ENCODE peak calls at places on chromosome 1, in ten cellular contexts. Z is mucosa of descending colon; E is choroid plexus epithelial cell; K is stimulated activated CD8-positive, alpha-beta memory T cell treated with anti-CD3 and anti-CD28 coated beads, Interleukin-15, amount 100 ng/mL, for 24 hours; J is T-cell; C is lower leg skin; M is GM12864; H is KBM-7; I is EL; X is NCI-H1105. P is an unnamed sample.

GRCh38 chr1:31669433-31669785 is 24.7 kb upstream of the PEF1 start:
- DNase-seq in Z (no peak), E (no peak), K (no peak), J (no peak), C (no peak), M (no peak), H (no peak), I (no peak), X (no peak), P (no peak)

GRCh38 chr1:172823534-172823933 is 164.6 kb downstream of the FASLG start:
- DNase-seq in Z (no peak), E (no peak), K (no peak), J (no peak), C (no peak), M (no peak), H (no peak), I (peak), X (no peak), P (peak)

GRCh38 chr1:48829446-48829845 is 52.8 kb upstream of the BEND5 start:
- DNase-seq in Z (no peak), E (no peak), K (no peak), J (no peak), C (no peak), M (no peak), H (no peak), I (no peak), X (no peak), P (no peak)

GRCh38 chr1:229027622-229028182 is 243.2 kb upstream of the RAB4A start:
- DNase-seq in Z (no peak), E (peak), K (no peak), J (no peak), C (peak), M (no peak), H (peak), I (peak), X (no peak), P (no peak)

GRCh38 chr1:206012086-206012859 is 9.1 kb upstream of the RAB7B start:
- DNase-seq in Z (peak), E (no peak), K (no peak), J (no peak), C (peak), M (peak), H (peak), I (no peak), X (no peak), P (peak)

GRCh38 chr1:218817747-218818146 is 355.9 kb upstream of the LYPLAL1 start:
- DNase-seq in Z (no peak), E (peak), K (no peak), J (no peak), C (no peak), M (no peak), H (no peak), I (no peak), X (no peak), P (no peak)

GRCh38 chr1:245683377-245683716 is 528.6 kb downstream of the KIF26B start:
- DNase-seq in Z (no peak), E (no peak), K (no peak), J (no peak), C (no peak), M (no peak), H (no peak), I (no peak), X (no peak), P (no peak)

GRCh38 chr1:90717665-90718410 is 736 bp upstream of the BARHL2 start:
- DNase-seq in Z (no peak), E (peak), K (no peak), J (no peak), C (no peak), M (no peak), H (peak), I (no peak), X (no peak), P (no peak)

GRCh38 chr1:19643602-19644419 is at the start of gene NBL1:
- DNase-seq in Z (peak), E (peak), K (peak), J (peak), C (no peak), M (no peak), H (peak), I (peak), X (peak), P (peak)

GRCh38 chr1:206935491-206936067 is 10.7 kb downstream of the PIGR start:
- DNase-seq in Z (peak), E (peak), K (no peak), J (peak), C (no peak), M (no peak), H (peak), I (peak), X (no peak), P (peak)

GRCh38 chr1:18949689-18950414 is 6.6 kb downstream of the IFFO2 start:
- DNase-seq in Z (no peak), E (peak), K (no peak), J (no peak), C (no peak), M (no peak), H (peak), I (peak), X (no peak), P (peak)

GRCh38 chr1:53919675-53920066 is 25.7 kb downstream of the DIO1 start:
- DNase-seq in Z (no peak), E (peak), K (no peak), J (no peak), C (no peak), M (no peak), H (no peak), I (peak), X (no peak), P (peak)

GRCh38 chr1:202156590-202156989 is 3.8 kb downstream of the PTPN7 start:
- DNase-seq in Z (no peak), E (no peak), K (no peak), J (no peak), C (no peak), M (no peak), H (no peak), I (no peak), X (no peak), P (no peak)

GRCh38 chr1:81512242-81512641 is 288.5 kb upstream of the ADGRL2 start:
- DNase-seq in Z (no peak), E (peak), K (no peak), J (no peak), C (no peak), M (no peak), H (no peak), I (no peak), X (no peak), P (no peak)

GRCh38 chr1:82464362-82464931 is 663.7 kb downstream of the ADGRL2 start:
- DNase-seq in Z (no peak), E (peak), K (no peak), J (no peak), C (no peak), M (no peak), H (no peak), I (peak), X (no peak), P (peak)

GRCh38 chr1:169620565-169620964 is 9.4 kb downstream of the SELP start:
- DNase-seq in Z (no peak), E (no peak), K (no peak), J (no peak), C (no peak), M (no peak), H (no peak), I (no peak), X (no peak), P (no peak)

GRCh38 chr1:3368711-3369436 is 85.6 kb upstream of the ARHGEF16 start:
- DNase-seq in Z (no peak), E (no peak), K (no peak), J (no peak), C (no peak), M (no peak), H (no peak), I (peak), X (no peak), P (no peak)

GRCh38 chr1:159560599-159560998 is 24.8 kb upstream of the OR10J5 start:
- DNase-seq in Z (no peak), E (no peak), K (no peak), J (no peak), C (no peak), M (no peak), H (no peak), I (no peak), X (no peak), P (no peak)

GRCh38 chr1:14366361-14367018 is 232.0 kb upstream of the KAZN start:
- DNase-seq in Z (peak), E (peak), K (no peak), J (no peak), C (no peak), M (no peak), H (no peak), I (no peak), X (no peak), P (peak)

GRCh38 chr1:51920130-51920529 is 41.6 kb upstream of the NRDC start:
- DNase-seq in Z (no peak), E (no peak), K (no peak), J (no peak), C (no peak), M (no peak), H (no peak), I (no peak), X (no peak), P (no peak)

GRCh38 chr1:60427701-60428100 is 354.1 kb upstream of the C1orf87 start:
- DNase-seq in Z (no peak), E (peak), K (no peak), J (no peak), C (no peak), M (no peak), H (no peak), I (no peak), X (no peak), P (no peak)

GRCh38 chr1:155051777-155052398 is 772 bp downstream of the ADAM15 start:
- DNase-seq in Z (peak), E (no peak), K (no peak), J (peak), C (peak), M (no peak), H (peak), I (peak), X (peak), P (peak)

GRCh38 chr1:67687198-67687545 is 2.2 kb downstream of the GADD45A start:
- DNase-seq in Z (no peak), E (no peak), K (no peak), J (no peak), C (no peak), M (no peak), H (no peak), I (peak), X (no peak), P (no peak)

GRCh38 chr1:116483481-116484309 is 87.1 kb downstream of the CD58 start:
- DNase-seq in Z (peak), E (peak), K (no peak), J (no peak), C (no peak), M (no peak), H (no peak), I (no peak), X (no peak), P (peak)

GRCh38 chr1:242723044-242723742 is 198.7 kb upstream of the PLD5 start:
- DNase-seq in Z (no peak), E (no peak), K (no peak), J (no peak), C (no peak), M (no peak), H (no peak), I (no peak), X (no peak), P (no peak)

GRCh38 chr1:209755926-209756607 is at the start of gene TRAF3IP3:
- DNase-seq in Z (peak), E (peak), K (no peak), J (peak), C (peak), M (peak), H (peak), I (no peak), X (no peak), P (no peak)

GRCh38 chr1:162654915-162655620 is 22.8 kb downstream of the DDR2 start:
- DNase-seq in Z (no peak), E (no peak), K (no peak), J (no peak), C (no peak), M (no peak), H (no peak), I (no peak), X (no peak), P (no peak)

GRCh38 chr1:209038316-209038715 is 545.2 kb upstream of the CAMK1G start:
- DNase-seq in Z (no peak), E (no peak), K (no peak), J (no peak), C (no peak), M (no peak), H (no peak), I (peak), X (no peak), P (no peak)

GRCh38 chr1:172429324-172430127 is 9.0 kb downstream of the C1orf105 start:
- DNase-seq in Z (no peak), E (peak), K (no peak), J (peak), C (peak), M (no peak), H (peak), I (peak), X (peak), P (peak)

GRCh38 chr1:89708727-89709375 is 75.9 kb downstream of the LRRC8C start:
- DNase-seq in Z (no peak), E (peak), K (no peak), J (no peak), C (no peak), M (no peak), H (no peak), I (no peak), X (no peak), P (peak)

GRCh38 chr1:154848983-154849382 is 21.1 kb downstream of the KCNN3 start:
- DNase-seq in Z (no peak), E (no peak), K (no peak), J (no peak), C (no peak), M (no peak), H (no peak), I (no peak), X (no peak), P (no peak)

GRCh38 chr1:84407524-84408318 is 9.4 kb downstream of the DNASE2B start:
- DNase-seq in Z (no peak), E (no peak), K (no peak), J (no peak), C (no peak), M (no peak), H (no peak), I (no peak), X (no peak), P (no peak)

P was measured in myocyte.